ENCODE peak calls at places on chromosomes 3 and 15, in four cellular contexts. I, A, B and S are unnamed samples.

GRCh38 chr15:93495799-93496637 is 407.0 kb upstream of the RGMA start:
- DNase-seq in B (no peak), I (peak), A (no peak), S (no peak)

GRCh38 chr15:47384316-47384715 is 333.0 kb upstream of the SEMA6D start:
- DNase-seq in I (no peak), A (no peak), B (no peak), S (no peak)

GRCh38 chr15:92611995-92612745 is 43.4 kb downstream of the FAM174B start:
- DNase-seq in A (no peak), B (no peak), I (peak), S (no peak)

GRCh38 chr15:44541282-44541958 is 4.5 kb downstream of the EIF3J start:
- DNase-seq in A (no peak), B (peak), I (no peak), S (no peak)

GRCh38 chr15:64596701-64597468 is 136.5 kb downstream of the ZNF609 start:
- DNase-seq in B (no peak), A (no peak), I (no peak), S (no peak)

GRCh38 chr3:66411436-66411835 is 89.4 kb downstream of the LRIG1 start:
- DNase-seq in B (no peak), I (no peak), A (no peak), S (no peak)

GRCh38 chr3:160707187-160707789 is 30.3 kb downstream of the ARL14 start:
- DNase-seq in A (peak), I (peak), B (peak), S (no peak)

GRCh38 chr15:87144775-87145174 is 1065.1 kb downstream of the AGBL1 start:
- DNase-seq in A (no peak), I (peak), B (no peak), S (no peak)

GRCh38 chr15:101372149-101372577 is 77.1 kb upstream of the SNRPA1 start:
- DNase-seq in B (no peak), I (no peak), A (no peak), S (no peak)

GRCh38 chr3:103949690-103950089 is 1417.0 kb upstream of the ALCAM start:
- DNase-seq in I (no peak), A (no peak), B (no peak), S (no peak)

GRCh38 chr3:49417516-49418120 is 4.7 kb downstream of the AMT start:
- DNase-seq in I (no peak), B (no peak), A (no peak), S (no peak)

GRCh38 chr15:40038267-40038653 is 721 bp downstream of the SRP14 start:
- DNase-seq in B (no peak), A (no peak), I (peak), S (peak)

GRCh38 chr3:122754867-122755835 is 38.5 kb downstream of the HSPBAP1 start:
- DNase-seq in A (peak), I (peak), B (peak), S (no peak)

GRCh38 chr3:122758877-122759670 is 34.6 kb downstream of the HSPBAP1 start:
- DNase-seq in I (no peak), A (no peak), B (no peak), S (no peak)

GRCh38 chr3:122766430-122766829 is 27.2 kb downstream of the HSPBAP1 start:
- DNase-seq in B (no peak), A (no peak), I (no peak), S (no peak)

GRCh38 chr3:122760457-122761271 is 33.0 kb downstream of the HSPBAP1 start:
- DNase-seq in B (no peak), A (no peak), I (no peak), S (no peak)
- TF ChIP-seq EP300 in B (no peak), A (no peak), I (no peak), S (no peak)

DNA sequence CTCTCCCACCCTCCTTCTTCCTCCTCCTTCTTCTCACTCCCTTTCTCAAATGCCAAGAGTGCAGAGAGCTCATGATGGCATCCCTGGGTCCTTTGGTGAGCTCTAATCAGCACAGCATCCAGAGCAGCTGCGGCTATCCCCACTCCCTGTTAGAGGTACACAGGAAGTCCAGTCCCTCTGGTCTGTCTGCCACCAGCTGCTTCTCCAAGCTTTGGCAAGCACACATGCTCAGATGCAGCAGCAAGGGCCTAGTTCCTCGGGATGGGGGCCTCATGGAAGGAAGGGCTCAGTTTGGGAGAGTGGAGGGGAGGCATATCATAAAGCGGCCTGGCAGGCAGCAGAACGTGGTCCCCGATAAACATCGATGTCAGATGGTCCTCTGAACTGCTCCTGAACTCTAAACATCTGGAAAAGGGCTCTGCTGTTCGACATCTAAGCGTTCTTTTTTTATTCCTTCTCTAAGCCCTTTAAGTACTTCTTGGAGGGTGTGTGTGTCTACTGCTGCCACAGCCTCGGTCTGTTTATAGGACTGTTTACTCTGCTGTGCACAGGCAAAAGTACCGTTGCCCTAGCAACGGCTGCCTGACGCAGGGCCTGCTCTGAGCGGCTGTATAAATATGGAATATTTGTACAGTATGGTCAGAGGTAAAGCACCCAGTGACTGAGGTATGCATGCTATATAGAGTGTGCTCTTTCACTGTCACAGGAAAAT is 74.6 kb downstream of the PRICKLE2 start:
- DNase-seq in B (peak), I (peak), A (peak), S (no peak)
- TF ChIP-seq EP300 in B (no peak), I (no peak), A (no peak), S (no peak)

GRCh38 chr15:76012021-76012551 is at the start of gene NRG4:
- DNase-seq in A (peak), I (no peak), B (no peak), S (no peak)
- TF ChIP-seq EP300 in A (no peak), I (no peak), B (no peak), S (no peak)

GRCh38 chr3:32321095-32321835 is 70.4 kb upstream of the CMTM7 start:
- DNase-seq in A (no peak), I (no peak), B (no peak), S (no peak)
- TF ChIP-seq EP300 in A (no peak), I (no peak), B (no peak), S (no peak)

DNA sequence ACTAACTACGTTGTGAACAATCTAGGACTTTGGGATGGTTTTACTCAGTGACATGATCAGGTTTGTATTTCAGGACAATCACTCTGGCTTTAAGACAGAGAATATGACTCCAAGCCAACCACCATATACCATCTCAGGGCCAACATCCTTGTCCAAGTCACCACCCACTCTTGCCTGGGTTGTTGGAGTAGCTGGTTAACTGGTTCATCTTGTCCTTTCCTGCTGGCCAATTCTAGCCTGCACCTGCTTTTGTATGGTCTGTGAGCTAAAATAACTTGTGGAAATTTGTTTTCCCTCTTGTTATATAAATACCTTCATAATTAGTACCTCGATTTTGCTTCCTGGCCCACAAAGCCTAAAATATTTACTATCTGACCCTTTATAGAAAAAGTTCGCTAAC is 306.8 kb upstream of the STT3B start:
- DNase-seq in A (no peak), B (no peak), I (no peak), S (no peak)
- TF ChIP-seq EP300 in A (no peak), B (no peak), I (no peak), S (no peak)